ENCODE peak calls at places on chromosomes 13 and 19, in eight cellular contexts. D is mammary epithelial cell, P is neural progenitor cell, A is AG04450, X is Peyer's patch, T is heart right ventricle, O is progenitor cell of endocrine pancreas, Z is neural crest cell. Q is an unnamed sample.
A peak's percentile ranks its signal among the peaks of the same experiment; 100 is the strongest.

GRCh38 chr13:40205771-40206240 is 460.6 kb downstream of the FOXO1 start:
- DNase-seq in P (no peak), X (no peak), O (no peak), D (no peak), Z (no peak), T (no peak), A (no peak), Q (no peak)

GRCh38 chr19:30552593-30552992 is 180.4 kb downstream of the ZNF536 start:
- DNase-seq in P (no peak), A (no peak), T (no peak), Z (no peak), D (no peak), O (no peak), X (no peak), Q (no peak)

GRCh38 chr19:50542825-50543428 is 25.3 kb downstream of the LRRC4B start:
- DNase-seq in X (no peak), A (no peak), P (no peak), T (no peak), Z (no peak), O (no peak), D (no peak), Q (no peak)

GRCh38 chr19:12331211-12331941 is 2.1 kb downstream of the ZNF563 start:
- DNase-seq in T (no peak), Z (no peak), O (no peak), D (no peak), A (no peak), P (peak; percentile 13), X (peak; percentile 74), Q (no peak)

GRCh38 chr13:79190932-79191331 is 215.1 kb downstream of the RBM26 start:
- DNase-seq in T (no peak), P (no peak), Z (no peak), O (no peak), X (no peak), D (no peak), A (no peak), Q (no peak)

GRCh38 chr13:76696370-76696769 is 189.8 kb downstream of the KCTD12 start:
- DNase-seq in T (no peak), A (no peak), X (no peak), O (no peak), Z (no peak), P (no peak), D (no peak), Q (peak; percentile 33)

GRCh38 chr19:2711175-2711936 is 8.9 kb upstream of the GNG7 start:
- DNase-seq in D (no peak), X (peak; percentile 67), T (no peak), A (peak; percentile 72), P (no peak), O (no peak), Z (no peak), Q (peak; percentile 66)

GRCh38 chr13:40776681-40777165 is 5.7 kb upstream of the MRPS31 start:
- DNase-seq in A (no peak), D (peak; percentile 26), O (no peak), T (no peak), X (peak; percentile 76), P (no peak), Z (no peak), Q (peak; percentile 68)

GRCh38 chr13:35768551-35768950 is 292.1 kb upstream of the MAB21L1 start:
- DNase-seq in A (no peak), O (no peak), T (no peak), P (no peak), Z (no peak), X (no peak), D (no peak), Q (peak; percentile 80)

GRCh38 chr19:1355258-1355973 is 28.3 kb upstream of the NDUFS7 start:
- DNase-seq in A (no peak), Z (no peak), O (no peak), X (no peak), D (peak; percentile 12), T (no peak), P (peak; percentile 77), Q (peak; percentile 22)

GRCh38 chr19:8308891-8309291 is 733 bp upstream of the CD320 start:
- DNase-seq in T (no peak), P (no peak), D (no peak), Z (no peak), O (peak; percentile 3), A (no peak), X (no peak), Q (no peak)

GRCh38 chr13:98060282-98060681 is 82.6 kb upstream of the FARP1 start:
- DNase-seq in P (no peak), Z (no peak), A (no peak), O (no peak), D (no peak), T (no peak), X (no peak), Q (no peak)

GRCh38 chr19:11659612-11660011 is 62.3 kb downstream of the ZNF627 start:
- DNase-seq in O (no peak), D (peak; percentile 6), Z (no peak), T (no peak), X (no peak), P (no peak), A (no peak), Q (peak; percentile 19)

GRCh38 chr19:31338069-31338767 is 11.0 kb downstream of the TSHZ3 start:
- DNase-seq in A (no peak), D (no peak), Z (peak; percentile 48), T (peak; percentile 44), O (peak; percentile 43), X (no peak), P (peak; percentile 88), Q (peak; percentile 92)

GRCh38 chr13:38767506-38768265 is 80.8 kb downstream of the FREM2 start:
- DNase-seq in P (no peak), O (no peak), X (no peak), A (no peak), D (peak; percentile 31), Z (no peak), T (no peak), Q (peak; percentile 6)

GRCh38 chr13:38758278-38758677 is 71.4 kb downstream of the FREM2 start:
- DNase-seq in O (no peak), T (no peak), Z (no peak), P (peak; percentile 23), D (no peak), A (no peak), X (no peak), Q (no peak)

GRCh38 chr13:38766799-38767198 is 79.9 kb downstream of the FREM2 start:
- DNase-seq in A (no peak), D (peak; percentile 8), X (no peak), O (no peak), T (no peak), Z (no peak), P (no peak), Q (no peak)

GRCh38 chr13:38759390-38759789 is 72.5 kb downstream of the FREM2 start:
- DNase-seq in T (no peak), A (no peak), O (no peak), Z (no peak), X (no peak), D (no peak), P (no peak), Q (no peak)

DNA sequence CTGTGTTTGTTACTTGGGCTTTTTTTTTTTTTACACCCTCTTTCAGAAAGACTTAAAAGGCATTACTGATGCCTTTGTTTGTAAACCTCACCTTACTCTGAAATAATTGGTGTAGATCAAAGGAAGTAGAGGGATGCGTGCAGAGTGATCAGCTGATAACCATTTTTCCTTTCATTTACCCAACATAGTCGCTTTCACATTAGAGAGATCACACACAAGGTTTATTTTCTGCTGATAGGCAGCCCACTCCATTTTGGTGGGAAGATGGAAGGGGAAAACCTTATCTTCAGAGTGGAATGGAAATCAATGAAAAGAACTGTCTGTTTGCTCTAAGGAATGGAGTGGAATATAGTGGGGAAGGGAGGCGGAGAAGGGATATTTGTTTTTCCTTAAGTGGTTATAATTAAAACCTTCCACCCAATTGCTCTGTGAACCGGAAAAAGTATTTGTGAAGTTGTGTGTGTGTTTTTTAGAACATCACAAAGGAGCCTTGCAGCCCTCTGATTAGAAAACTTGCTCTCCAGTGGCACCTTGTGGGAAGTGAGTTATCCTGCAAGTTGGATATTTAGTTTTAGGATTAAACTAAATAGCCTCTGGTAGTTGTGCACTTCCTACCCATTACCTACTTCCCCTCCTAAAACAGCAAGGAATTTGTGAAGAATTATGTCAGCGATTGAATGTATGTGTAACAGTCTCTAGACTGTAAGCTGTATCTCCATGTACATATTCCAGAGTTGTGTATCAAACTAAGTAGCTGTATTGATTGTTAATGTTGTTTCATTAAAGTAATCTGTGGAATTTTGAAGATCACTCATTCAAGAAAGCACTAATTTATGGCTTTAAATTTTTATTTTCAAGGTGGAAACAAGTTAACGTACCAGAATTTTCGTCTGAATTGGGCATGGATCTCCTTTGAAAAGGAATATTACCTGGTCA is 76.8 kb downstream of the FREM2 start:
- DNase-seq in Z (peak; percentile 43), A (no peak), T (no peak), X (no peak), O (no peak), P (peak; percentile 81), D (peak; percentile 23), Q (peak; percentile 66)
- TF ChIP-seq CTCF in Z (peak; percentile 85), A (peak; percentile 71), T (peak; percentile 62), X (no peak), O (peak; percentile 73), P (peak; percentile 80), D (peak; percentile 75), Q (peak; percentile 78)

DNA sequence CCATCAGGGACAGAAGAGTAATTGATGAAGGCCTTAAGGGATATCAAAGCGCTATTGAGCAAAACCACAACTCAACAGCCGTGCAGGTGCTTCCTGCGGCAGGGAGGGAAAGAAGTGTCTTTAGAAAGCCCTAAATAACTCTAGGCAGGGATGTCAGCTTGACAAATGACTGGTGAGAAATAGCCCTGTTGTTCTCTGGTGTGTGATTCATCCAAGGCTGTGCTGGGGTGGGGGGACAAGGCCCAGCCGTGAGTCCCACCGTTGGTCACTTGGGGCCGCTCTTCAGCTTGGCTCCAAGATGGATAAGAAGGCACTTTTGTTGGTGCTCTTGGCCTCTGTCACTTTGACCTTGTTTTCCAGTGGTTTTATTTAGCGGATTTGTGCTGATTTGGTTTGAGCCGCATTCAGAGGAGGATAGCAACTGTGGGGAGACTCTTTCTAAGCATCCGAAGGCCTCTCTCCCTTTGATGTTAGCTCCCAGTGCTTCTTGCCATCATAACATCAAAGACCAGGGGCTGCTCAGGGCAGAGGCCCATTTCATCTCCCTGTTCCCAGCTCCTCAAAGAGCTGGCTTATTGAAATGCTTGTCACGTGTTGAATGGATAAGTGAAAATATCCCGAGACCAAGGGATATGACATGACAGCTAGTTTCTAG is 130.3 kb upstream of the SERP2 start:
- DNase-seq in P (peak; percentile 59), X (no peak), O (no peak), D (peak; percentile 78), A (no peak), T (no peak), Z (peak; percentile 9), Q (peak; percentile 89)
- TF ChIP-seq CTCF in P (peak; percentile 54), X (no peak), O (peak; percentile 38), D (no peak), A (peak; percentile 14), T (peak; percentile 53), Z (peak; percentile 40), Q (peak; percentile 73)

GRCh38 chr13:110812111-110812868 is 98.8 kb downstream of the ING1 start:
- DNase-seq in X (no peak), A (no peak), Z (no peak), D (no peak), O (no peak), T (no peak), P (no peak), Q (peak; percentile 31)
- TF ChIP-seq CTCF in X (no peak), A (peak; percentile 35), Z (no peak), D (no peak), O (no peak), T (peak; percentile 9), P (no peak), Q (peak; percentile 38)

GRCh38 chr13:73228546-73228945 is 169.7 kb downstream of the KLF5 start:
- DNase-seq in T (no peak), Z (no peak), X (no peak), P (no peak), D (peak; percentile 45), O (no peak), A (no peak), Q (peak; percentile 54)
- TF ChIP-seq CTCF in T (no peak), Z (no peak), X (no peak), P (no peak), D (peak; percentile 48), O (no peak), A (peak; percentile 44), Q (peak; percentile 56)

GRCh38 chr19:56476093-56476492 is 1.1 kb downstream of the ZNF667 start:
- DNase-seq in P (no peak), X (no peak), Z (no peak), D (no peak), O (no peak), T (no peak), A (no peak), Q (no peak)
- TF ChIP-seq CTCF in P (no peak), X (no peak), Z (no peak), D (no peak), O (no peak), T (no peak), A (no peak), Q (no peak)

Q was measured in choroid plexus epithelial cell.